ENCODE peak calls at places on chromosomes 13 and 19, in nine cellular contexts. X is naive thymus-derived CD4-positive, alpha-beta T cell; F is right cardiac atrium; H is H1; C is ascending aorta; K is cardiac muscle cell; Q is aorta; U is CD4-positive, alpha-beta T cell; V is psoas muscle. O is an unnamed sample.

GRCh38 chr13:86758116-86758515 is 913.1 kb upstream of the SLITRK5 start:
- DNase-seq in H (no peak), V (no peak), F (no peak), C (no peak), X (no peak), K (no peak), Q (no peak), U (no peak), O (no peak)

GRCh38 chr13:77507931-77508776 is 27.4 kb upstream of the SCEL start:
- DNase-seq in C (no peak), K (no peak), Q (no peak), F (no peak), U (no peak), V (no peak), H (no peak), X (no peak), O (no peak)

GRCh38 chr13:88908896-88909535 is 1237.8 kb downstream of the SLITRK5 start:
- DNase-seq in H (no peak), V (no peak), F (peak; percentile 51), C (no peak), Q (no peak), X (no peak), U (no peak), K (peak; percentile 19), O (no peak)

GRCh38 chr13:98752111-98752941 is at the start of gene SLC15A1:
- DNase-seq in K (peak; percentile 13), U (no peak), H (no peak), X (no peak), F (peak; percentile 29), V (no peak), C (no peak), Q (no peak), O (no peak)

GRCh38 chr13:113845723-113846638 is 17.9 kb downstream of the GAS6 start:
- DNase-seq in C (peak; percentile 50), U (no peak), F (peak; percentile 34), K (no peak), V (no peak), H (no peak), Q (no peak), X (no peak), O (peak; percentile 29)

GRCh38 chr19:18541992-18542935 is 1.1 kb downstream of the FKBP8 start:
- DNase-seq in X (no peak), U (no peak), Q (no peak), K (peak; percentile 58), V (no peak), C (no peak), H (no peak), F (peak; percentile 9), O (no peak)

GRCh38 chr19:19900124-19900523 is 622 bp upstream of the ZNF93 start:
- DNase-seq in C (no peak), K (peak; percentile 15), X (no peak), V (no peak), H (no peak), U (no peak), F (no peak), Q (no peak), O (no peak)

GRCh38 chr13:30339721-30340366 is 32.5 kb upstream of the KATNAL1 start:
- DNase-seq in H (no peak), V (no peak), F (peak; percentile 59), K (no peak), U (no peak), X (no peak), C (no peak), Q (no peak), O (peak; percentile 47)

GRCh38 chr19:37896142-37896541 is 10.3 kb downstream of the WDR87 start:
- DNase-seq in H (no peak), U (no peak), Q (no peak), K (no peak), V (no peak), C (no peak), X (no peak), F (no peak), O (no peak)

GRCh38 chr19:11767633-11768133 is 883 bp downstream of the ZNF441 start:
- DNase-seq in K (peak; percentile 50), V (peak; percentile 21), Q (peak; percentile 54), H (no peak), X (no peak), U (no peak), F (peak; percentile 68), C (peak; percentile 66), O (peak; percentile 10)

GRCh38 chr19:11045536-11045935 is 43.7 kb upstream of the LDLR start:
- DNase-seq in F (no peak), U (no peak), K (no peak), V (no peak), X (no peak), Q (no peak), H (no peak), C (no peak), O (no peak)

GRCh38 chr19:1252221-1252817 is 3.9 kb downstream of the MIDN start:
- DNase-seq in H (no peak), K (no peak), V (peak; percentile 95), C (peak; percentile 97), X (peak; percentile 64), U (no peak), Q (peak; percentile 97), F (peak; percentile 98), O (peak; percentile 95)

GRCh38 chr13:113158946-113159345 is 498 bp downstream of the PROZ start:
- DNase-seq in F (no peak), C (no peak), V (no peak), X (no peak), U (no peak), K (no peak), H (no peak), Q (no peak), O (no peak)

GRCh38 chr19:2048104-2048958 is 2.7 kb downstream of the MKNK2 start:
- DNase-seq in K (no peak), Q (peak; percentile 46), H (no peak), X (no peak), F (peak; percentile 61), U (no peak), C (no peak), V (no peak), O (no peak)

GRCh38 chr19:46043519-46043918 is 2.7 kb upstream of the IGFL4 start:
- DNase-seq in K (no peak), X (no peak), C (no peak), Q (no peak), H (no peak), U (no peak), F (no peak), V (no peak), O (no peak)

DNA sequence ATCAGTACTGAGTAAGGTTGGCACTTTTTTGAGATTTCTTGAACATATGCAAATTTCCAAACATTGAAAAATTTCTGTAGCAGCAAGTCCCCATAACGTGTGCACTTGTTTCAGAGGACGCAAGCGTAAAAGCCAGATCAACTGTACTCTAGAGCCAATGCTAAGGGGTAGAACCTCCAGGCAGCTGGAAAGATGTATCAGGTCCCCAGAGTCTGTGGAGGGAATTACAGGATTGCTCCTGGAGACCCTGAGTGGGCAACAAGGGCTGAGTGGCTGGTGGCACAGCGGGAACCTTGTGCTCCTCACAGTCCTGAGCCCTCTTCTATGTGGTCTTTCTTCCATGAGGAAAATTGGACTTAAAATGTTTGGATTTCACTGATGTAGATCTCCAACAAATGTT is 53.9 kb upstream of the AMER2 start:
- DNase-seq in F (no peak), C (no peak), U (no peak), X (no peak), K (no peak), V (no peak), Q (no peak), H (no peak), O (no peak)
- H3K9me3 ChIP-seq in F (no peaks in the 10 kb centered on the region), C (no peaks in the 10 kb centered on the region), U (no peaks in the 10 kb centered on the region), X (no peaks in the 10 kb centered on the region), K (no peaks in the 10 kb centered on the region), V (no peaks in the 10 kb centered on the region), Q (no peaks in the 10 kb centered on the region), H (no peaks in the 10 kb centered on the region), O (no peaks in the 10 kb centered on the region)

GRCh38 chr19:52700673-52701072 is 34.2 kb downstream of the ZNF611 start:
- DNase-seq in C (no peak), U (no peak), X (no peak), F (no peak), V (no peak), K (no peak), Q (no peak), H (no peak), O (no peak)

GRCh38 chr19:52703917-52704316 is 30.9 kb downstream of the ZNF611 start:
- DNase-seq in H (no peak), Q (no peak), C (no peak), V (no peak), K (no peak), U (no peak), X (no peak), F (no peak), O (no peak)
- H3K9me3 ChIP-seq in H (peaks cover 11% of the 10 kb centered on the region), Q (peaks cover 2% of the 10 kb centered on the region), C (peaks cover 12% of the 10 kb centered on the region), V (peaks cover 41% of the 10 kb centered on the region), K (no peaks in the 10 kb centered on the region), U (peaks cover 81% of the 10 kb centered on the region), X (peaks cover 77% of the 10 kb centered on the region), F (no peaks in the 10 kb centered on the region), O (peaks cover 22% of the 10 kb centered on the region)

DNA sequence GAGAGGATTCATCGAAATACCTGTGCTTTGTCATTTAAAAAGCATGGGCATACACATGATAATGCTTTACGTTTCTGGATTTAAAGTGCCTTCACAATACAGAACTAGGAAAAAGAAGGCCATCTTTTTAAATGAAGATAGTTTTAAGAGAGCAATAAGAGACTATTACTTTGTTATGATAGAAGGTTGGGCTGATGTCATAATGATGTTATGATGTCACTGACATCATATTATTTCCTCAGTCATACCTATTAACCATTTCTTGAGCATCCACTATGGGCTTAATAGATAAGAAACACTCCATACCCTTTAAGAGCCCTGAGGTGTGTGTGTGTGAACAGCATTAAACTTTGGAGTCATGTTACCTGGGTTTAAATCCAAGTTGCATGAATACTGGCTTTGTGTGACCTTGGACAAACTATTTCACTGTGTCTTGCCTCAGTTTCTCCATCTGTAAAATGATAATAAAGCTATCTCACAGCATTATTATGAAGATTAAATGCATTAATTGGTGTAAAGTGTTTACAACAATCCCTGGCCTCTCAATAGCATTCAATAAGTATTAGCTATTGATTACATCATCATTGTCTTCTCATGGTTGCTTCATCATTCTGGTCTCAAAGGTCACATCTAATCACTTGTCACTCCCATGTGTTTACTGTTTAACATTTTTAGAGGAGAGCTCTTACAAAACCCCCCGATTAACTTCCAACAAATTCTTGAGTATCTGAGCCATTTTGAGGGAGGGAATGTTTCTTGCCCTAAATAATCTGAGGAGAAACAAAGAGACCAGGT is 11.1 kb downstream of the ZNF181 start:
- DNase-seq in Q (no peak), K (no peak), V (no peak), C (no peak), U (no peak), F (no peak), H (no peak), X (no peak), O (no peak)
- H3K9me3 ChIP-seq in Q (peaks cover 23% of the 10 kb centered on the region), K (no peaks in the 10 kb centered on the region), V (peaks cover 47% of the 10 kb centered on the region), C (peaks cover 76% of the 10 kb centered on the region), U (peaks cover 96% of the 10 kb centered on the region), F (peaks cover 6% of the 10 kb centered on the region), H (no peaks in the 10 kb centered on the region), X (peaks cover 68% of the 10 kb centered on the region), O (peaks cover 35% of the 10 kb centered on the region)

DNA sequence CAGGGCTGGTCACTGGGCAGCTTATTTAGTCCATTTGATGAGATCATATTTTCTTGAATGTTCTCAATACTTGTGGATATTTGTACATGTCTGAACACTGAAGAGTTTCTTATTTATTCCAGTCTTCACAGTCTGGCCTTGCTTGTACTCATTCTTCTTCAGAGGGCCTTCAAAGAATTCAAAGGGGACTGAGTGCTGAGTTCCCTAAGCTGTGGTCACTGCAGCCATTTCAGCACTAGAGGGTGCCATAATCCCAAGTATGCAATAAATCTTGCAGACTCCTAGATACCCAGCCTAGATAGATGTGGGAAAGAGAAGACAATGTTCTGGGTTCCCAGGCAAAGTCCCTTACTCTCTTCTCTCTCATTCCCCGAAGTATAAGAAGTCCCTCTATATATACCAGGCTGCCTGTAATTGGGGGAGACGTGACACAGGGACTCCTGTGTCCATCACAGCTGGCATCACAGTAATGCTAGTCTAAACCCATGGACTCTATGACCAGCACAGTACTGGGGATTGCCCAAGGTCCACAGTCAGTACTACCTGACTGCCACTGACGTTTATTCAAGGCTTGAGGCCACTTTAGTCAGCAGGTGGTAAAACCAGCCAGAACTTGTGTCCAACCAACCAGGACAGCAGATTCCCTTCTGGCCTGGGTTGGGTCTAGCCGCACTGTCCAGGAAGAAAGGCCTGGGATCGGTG is 8.9 kb upstream of the VN1R1 start:
- DNase-seq in C (no peak), H (no peak), V (no peak), Q (no peak), F (no peak), K (no peak), X (peak; percentile 8), U (no peak), O (no peak)
- H3K9me3 ChIP-seq in C (peaks cover 76% of the 10 kb centered on the region), H (peaks cover 37% of the 10 kb centered on the region), V (peaks cover 86% of the 10 kb centered on the region), Q (peaks cover 13% of the 10 kb centered on the region), F (peaks cover 2% of the 10 kb centered on the region), K (peaks cover 2% of the 10 kb centered on the region), X (peaks cover 58% of the 10 kb centered on the region), U (peaks cover 57% of the 10 kb centered on the region), O (peaks cover 89% of the 10 kb centered on the region)